ENCODE peak calls at places on chromosomes 5 and 9, in eight cellular contexts. V is uterus, R is cardiac fibroblast, T is fibroblast of lung, G is MM.1S, Q is stomach, H is kidney, J is tibial artery. P is an unnamed sample.

GRCh38 chr9:503881-504852 is 289.5 kb downstream of the DOCK8 start:
- DNase-seq in V (peak), R (peak), T (peak), G (peak), Q (peak), H (peak), J (peak), P (no peak)

GRCh38 chr9:70257991-70258691 is 637 bp upstream of the SMC5 start:
- DNase-seq in V (no peak), R (peak), T (peak), G (no peak), Q (peak), H (peak), J (peak), P (peak)

GRCh38 chr9:82532504-82532903 is 530.4 kb downstream of the RASEF start:
- DNase-seq in V (no peak), R (no peak), T (peak), G (no peak), Q (no peak), H (no peak), J (no peak), P (no peak)

GRCh38 chr5:128225245-128226030 is 141.9 kb downstream of the SLC12A2 start:
- DNase-seq in V (no peak), R (no peak), T (peak), G (no peak), Q (no peak), H (no peak), J (no peak), P (no peak)

GRCh38 chr5:92050970-92051369 is 667.9 kb upstream of the ARRDC3 start:
- DNase-seq in V (no peak), R (no peak), T (no peak), G (no peak), Q (no peak), H (no peak), J (no peak), P (no peak)

GRCh38 chr5:85656050-85656449 is 961.7 kb upstream of the COX7C start:
- DNase-seq in V (no peak), R (no peak), T (no peak), G (no peak), Q (no peak), H (no peak), J (no peak), P (no peak)

GRCh38 chr9:121557581-121558422 is 58.2 kb upstream of the GGTA1 start:
- DNase-seq in V (peak), R (peak), T (peak), G (no peak), Q (peak), H (peak), J (peak), P (no peak)

GRCh38 chr5:42120071-42120470 is 195.0 kb downstream of the FBXO4 start:
- DNase-seq in V (no peak), R (no peak), T (no peak), G (no peak), Q (no peak), H (no peak), J (no peak), P (no peak)

GRCh38 chr5:74665823-74666222 is 19.2 kb upstream of the HEXB start:
- DNase-seq in V (no peak), R (no peak), T (no peak), G (no peak), Q (no peak), H (no peak), J (no peak), P (no peak)

GRCh38 chr5:37248387-37248969 is 698 bp downstream of the CPLANE1 start:
- DNase-seq in V (no peak), R (peak), T (peak), G (no peak), Q (no peak), H (no peak), J (no peak), P (no peak)

GRCh38 chr9:82721596-82721995 is 341.3 kb downstream of the RASEF start:
- DNase-seq in V (no peak), R (no peak), T (peak), G (no peak), Q (no peak), H (no peak), J (no peak), P (no peak)

GRCh38 chr9:121317737-121318630 is 50.0 kb downstream of the GSN start:
- DNase-seq in V (no peak), R (peak), T (no peak), G (no peak), Q (peak), H (no peak), J (peak), P (no peak)

GRCh38 chr5:171419663-171420428 is 399 bp downstream of the FGF18 start:
- DNase-seq in V (peak), R (peak), T (peak), G (peak), Q (peak), H (no peak), J (no peak), P (no peak)

DNA sequence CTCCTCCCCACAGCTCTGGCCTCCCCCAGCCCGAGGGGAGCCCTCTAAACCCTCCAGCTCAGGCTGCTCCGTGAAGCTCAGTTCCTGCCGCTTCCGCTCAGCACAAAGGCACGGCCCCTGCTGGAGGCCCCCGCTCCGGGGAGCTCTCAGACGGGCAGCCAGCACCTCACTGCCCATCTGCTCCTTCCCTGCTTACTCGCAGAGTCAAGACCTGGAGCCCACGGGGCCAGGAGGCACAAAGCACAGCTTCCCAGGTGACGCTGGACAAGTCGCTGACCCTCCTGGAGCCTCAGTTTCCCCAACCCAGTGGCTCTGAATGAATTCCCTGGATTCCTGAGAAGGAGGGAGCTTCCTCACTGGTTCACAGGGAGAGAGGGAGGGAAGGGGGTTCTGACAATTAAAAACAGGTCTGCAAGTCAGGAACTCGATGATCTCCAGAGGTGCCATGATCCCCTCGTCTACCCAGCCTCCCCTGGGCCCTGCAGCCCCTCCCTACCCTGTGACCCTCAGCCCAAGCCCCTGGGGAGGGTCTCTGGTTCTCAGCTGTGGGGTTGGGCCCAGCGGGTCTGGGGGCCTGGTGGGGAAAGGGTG is 36.2 kb downstream of the VAV2 start:
- DNase-seq in V (no peak), R (peak), T (peak), G (no peak), Q (no peak), H (peak), J (no peak), P (no peak)
- TF ChIP-seq CTCF in V (peak), R (peak), T (peak), G (no peak), Q (no peak), H (no peak), J (no peak), P (peak)

GRCh38 chr9:95752129-95752731 is 123.3 kb upstream of the ERCC6L2 start:
- DNase-seq in V (no peak), R (no peak), T (no peak), G (no peak), Q (no peak), H (no peak), J (no peak), P (no peak)
- H3K4me3 ChIP-seq in V (no peak), R (no peak), T (no peak), G (no peak), Q (peak), H (no peak), J (peak), P (no peak)

DNA sequence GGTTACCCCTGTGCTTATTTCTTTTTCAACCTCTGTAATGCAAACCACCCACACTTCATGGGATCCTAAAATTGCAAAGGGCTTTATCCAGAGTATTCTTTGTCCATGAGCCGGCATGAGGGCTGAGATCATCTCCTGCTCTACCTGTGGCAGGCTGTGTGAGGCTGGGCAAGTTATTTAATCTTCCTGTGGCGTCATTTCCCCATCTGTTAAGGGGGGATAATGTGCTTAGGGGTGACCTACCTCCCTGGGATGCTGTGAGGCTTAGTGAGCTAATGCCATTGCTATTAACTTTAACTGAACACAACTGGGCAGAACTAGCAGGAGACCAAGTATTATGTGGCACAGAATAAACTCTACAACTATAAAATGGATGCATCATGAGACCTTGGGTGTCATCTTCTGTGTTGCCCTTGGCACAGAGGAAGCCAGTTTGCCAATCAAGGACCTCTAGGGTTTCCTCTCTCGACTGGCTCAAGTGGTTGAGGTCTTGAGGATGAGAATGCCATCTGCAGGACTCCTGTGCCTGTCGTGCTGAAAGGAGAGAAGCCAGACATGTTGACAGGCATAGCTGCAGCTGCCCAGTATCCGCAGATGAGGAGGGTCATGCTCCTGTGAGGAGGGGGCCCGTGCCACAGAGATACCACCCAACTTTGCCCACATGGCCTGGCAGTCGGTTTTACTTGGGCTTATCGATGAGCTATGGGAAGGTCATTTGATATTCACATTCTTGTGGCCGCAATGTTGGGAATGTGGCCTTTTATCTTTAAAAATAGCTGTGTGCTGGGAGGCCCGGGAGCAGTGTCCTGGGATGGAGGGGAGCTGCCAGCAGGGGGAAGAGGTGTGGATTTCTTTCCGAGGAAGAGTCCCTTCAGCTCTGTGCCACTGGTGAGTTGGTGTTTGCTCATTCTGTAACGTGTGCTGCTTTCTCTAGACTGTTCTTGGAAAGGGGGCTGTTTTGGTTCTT is 17.2 kb downstream of the FRMPD1 start:
- DNase-seq in V (no peak), R (peak), T (no peak), G (no peak), Q (no peak), H (no peak), J (no peak), P (no peak)
- TF ChIP-seq CTCF in V (no peak), R (no peak), T (no peak), G (no peak), Q (no peak), H (no peak), J (no peak), P (no peak)

DNA sequence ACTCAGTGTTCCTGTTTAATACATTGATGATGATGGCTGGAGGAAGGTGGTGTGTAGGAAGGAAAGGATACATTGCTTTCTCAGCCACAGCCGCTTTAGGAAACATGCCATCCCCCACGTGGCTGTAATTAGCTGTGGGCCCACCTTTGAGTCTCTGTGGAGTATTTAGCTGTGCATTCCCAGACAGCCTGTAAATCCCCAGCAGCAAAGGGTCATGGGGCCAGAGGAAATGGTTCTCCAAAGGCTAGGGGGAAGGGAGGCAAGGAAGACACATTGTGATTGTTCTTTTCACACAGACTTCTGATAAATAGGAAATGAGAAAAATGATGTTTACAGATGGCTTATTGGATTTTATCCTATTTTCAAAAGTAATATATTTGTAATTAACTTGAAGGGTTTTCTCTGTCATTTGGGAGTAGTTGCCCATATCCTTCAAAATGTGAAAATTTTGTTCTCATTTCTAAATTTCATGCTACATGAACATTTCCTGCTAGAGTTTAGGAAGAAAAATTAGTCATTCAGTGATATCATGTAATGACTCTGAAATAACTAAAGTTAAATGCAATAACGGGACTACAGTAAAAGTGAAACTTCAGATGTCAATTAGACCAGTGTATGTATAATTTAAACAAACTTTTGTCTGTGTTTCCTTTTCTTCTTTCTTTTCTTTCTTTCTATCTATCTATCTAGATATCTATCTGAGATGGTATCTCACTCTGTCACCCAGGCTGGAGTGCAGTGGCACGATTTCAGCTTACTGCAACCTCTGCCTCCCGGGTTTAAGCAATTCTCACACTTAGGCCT is 24.3 kb upstream of the F2R start:
- DNase-seq in V (no peak), R (peak), T (peak), G (no peak), Q (no peak), H (no peak), J (no peak), P (no peak)
- H3K4me3 ChIP-seq in V (no peak), R (no peak), T (no peak), G (no peak), Q (no peak), H (no peak), J (no peak), P (no peak)

GRCh38 chr9:37984672-37985611 is 81.0 kb upstream of the SLC25A51 start:
- DNase-seq in V (no peak), R (peak), T (peak), G (no peak), Q (no peak), H (peak), J (no peak), P (no peak)
- TF ChIP-seq CTCF in V (no peak), R (no peak), T (no peak), G (no peak), Q (no peak), H (no peak), J (no peak), P (no peak)

DNA sequence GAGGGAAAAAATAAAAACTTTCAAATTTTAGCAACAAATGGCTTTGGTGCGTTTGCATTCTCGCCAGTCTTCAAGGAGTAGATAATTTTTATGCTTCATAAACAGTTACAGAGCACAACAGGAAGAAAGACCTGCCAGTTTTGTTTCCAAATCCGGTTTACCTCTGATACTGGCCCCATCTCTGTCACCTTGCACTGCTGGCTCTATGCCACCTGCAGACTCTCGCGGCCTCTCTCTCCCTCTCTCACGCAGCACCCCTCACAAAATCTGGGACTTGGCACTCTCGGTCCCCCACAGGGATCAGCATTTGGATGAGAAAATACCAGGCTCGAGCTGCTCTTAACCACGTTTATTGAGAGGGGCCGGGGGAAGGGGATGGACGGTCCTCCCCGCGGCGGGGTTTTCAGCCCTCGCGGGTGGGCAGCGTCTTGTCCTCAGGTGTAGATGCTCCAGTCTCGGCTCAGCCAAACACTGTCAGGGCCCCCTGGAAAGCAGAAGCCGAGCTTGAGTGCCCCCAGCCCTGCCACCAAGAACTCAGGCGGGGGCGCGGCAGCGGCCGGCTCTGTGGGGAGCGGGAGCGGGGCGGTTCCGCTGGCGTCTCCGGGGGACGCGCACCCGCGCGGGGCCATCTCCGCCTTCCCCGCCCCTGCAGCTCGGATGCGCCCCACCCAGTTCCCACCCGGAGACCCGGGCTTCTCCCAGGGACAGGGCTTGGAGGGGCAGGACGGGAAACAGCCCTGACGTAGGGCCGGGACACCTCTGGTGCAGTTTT is 1.3 kb downstream of the SCGB3A1 start:
- DNase-seq in V (no peak), R (no peak), T (no peak), G (peak), Q (no peak), H (no peak), J (no peak), P (no peak)
- H3K4me3 ChIP-seq in V (no peak), R (no peak), T (no peak), G (no peak), Q (peak), H (no peak), J (no peak), P (no peak)

DNA sequence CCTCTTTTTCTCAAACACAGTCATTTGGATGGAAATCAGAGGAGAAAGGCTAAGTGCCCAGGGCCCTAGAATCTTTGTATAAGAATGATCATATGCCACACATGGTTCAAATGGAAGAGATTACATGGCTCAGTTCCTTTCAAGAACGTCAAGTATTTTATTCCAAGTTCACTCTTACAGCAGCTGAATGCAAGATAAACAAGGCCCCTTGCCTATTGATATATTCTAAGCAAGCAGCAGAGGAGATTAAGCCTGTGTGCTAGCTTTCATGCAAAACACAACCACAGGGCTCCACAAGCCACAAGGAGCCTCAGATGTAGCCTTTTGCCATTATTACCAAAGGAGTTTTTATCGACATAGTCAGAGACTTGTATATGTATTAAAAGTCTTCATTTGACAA is 55.3 kb upstream of the SLCO6A1 start:
- DNase-seq in V (no peak), R (no peak), T (peak), G (no peak), Q (no peak), H (no peak), J (no peak), P (no peak)
- TF ChIP-seq CTCF in V (no peak), R (no peak), T (no peak), G (no peak), Q (no peak), H (no peak), J (no peak), P (no peak)

GRCh38 chr5:39235648-39236047 is 16.3 kb upstream of the FYB1 start:
- DNase-seq in V (no peak), R (no peak), T (no peak), G (no peak), Q (no peak), H (no peak), J (no peak), P (no peak)

GRCh38 chr5:39231705-39232525 is 12.6 kb upstream of the FYB1 start:
- DNase-seq in V (no peak), R (peak), T (peak), G (peak), Q (no peak), H (no peak), J (no peak), P (no peak)

GRCh38 chr5:39238366-39239105 is 19.2 kb upstream of the FYB1 start:
- DNase-seq in V (no peak), R (no peak), T (no peak), G (no peak), Q (no peak), H (no peak), J (no peak), P (no peak)

GRCh38 chr5:39236718-39237117 is 17.4 kb upstream of the FYB1 start:
- DNase-seq in V (no peak), R (no peak), T (no peak), G (no peak), Q (no peak), H (no peak), J (no peak), P (no peak)

GRCh38 chr5:39233783-39234182 is 14.4 kb upstream of the FYB1 start:
- DNase-seq in V (no peak), R (no peak), T (no peak), G (no peak), Q (no peak), H (no peak), J (no peak), P (no peak)
- H3K4me3 ChIP-seq in V (no peak), R (no peak), T (no peak), G (no peak), Q (no peak), H (no peak), J (no peak), P (no peak)